ENCODE peak calls at places on chromosomes 4 and X, in four cellular contexts. One of them, this sample, is unnamed.

GRCh38 chrX:13252726-13253125 is 67.1 kb downstream of the ATXN3L start:
- DNase-seq in transverse colon: no peak
- DNase-seq in lower leg skin: no peak
- DNase-seq in GM20000: no peak
- DNase-seq in this sample: no peak

GRCh38 chrX:63656871-63657580 is 128.0 kb downstream of the ARHGEF9 start:
- DNase-seq in transverse colon: no peak
- DNase-seq in lower leg skin: no peak
- DNase-seq in GM20000: no peak
- DNase-seq in this sample: no peak

GRCh38 chrX:47608130-47608810 is 11.4 kb downstream of the SYN1 start:
- DNase-seq in transverse colon: no peak
- DNase-seq in lower leg skin: no peak
- DNase-seq in GM20000: no peak
- DNase-seq in this sample: no peak

GRCh38 chrX:40169193-40170086 is 71.7 kb upstream of the BCOR start:
- DNase-seq in transverse colon: peak
- DNase-seq in lower leg skin: no peak
- DNase-seq in GM20000: peak
- DNase-seq in this sample: no peak

GRCh38 chr4:129172181-129172580 is 76.2 kb downstream of the C4orf33 start:
- DNase-seq in transverse colon: no peak
- DNase-seq in lower leg skin: no peak
- DNase-seq in GM20000: no peak
- DNase-seq in this sample: no peak

GRCh38 chr4:132548463-132548862 is 600.6 kb upstream of the PCDH10 start:
- DNase-seq in transverse colon: no peak
- DNase-seq in lower leg skin: no peak
- DNase-seq in GM20000: no peak
- DNase-seq in this sample: no peak

GRCh38 chr4:8772499-8773123 is 99.0 kb downstream of the HMX1 start:
- DNase-seq in transverse colon: no peak
- DNase-seq in lower leg skin: no peak
- DNase-seq in GM20000: no peak
- DNase-seq in this sample: no peak

GRCh38 chrX:41236629-41237028 is 97.3 kb upstream of the DDX3X start:
- DNase-seq in transverse colon: no peak
- DNase-seq in lower leg skin: no peak
- DNase-seq in GM20000: peak
- DNase-seq in this sample: no peak

GRCh38 chr4:57098945-57099344 is 11.2 kb downstream of the IGFBP7 start:
- DNase-seq in transverse colon: no peak
- DNase-seq in lower leg skin: no peak
- DNase-seq in GM20000: no peak
- DNase-seq in this sample: no peak

GRCh38 chr4:71257761-71258160 is 81.1 kb upstream of the SLC4A4 start:
- DNase-seq in transverse colon: no peak
- DNase-seq in lower leg skin: no peak
- DNase-seq in GM20000: no peak
- DNase-seq in this sample: no peak

GRCh38 chr4:156321203-156321602 is 367.5 kb upstream of the CTSO start:
- DNase-seq in transverse colon: no peak
- DNase-seq in lower leg skin: no peak
- DNase-seq in GM20000: no peak
- DNase-seq in this sample: no peak

GRCh38 chr4:76251448-76252270 is at the start of gene FAM47E:
- DNase-seq in transverse colon: peak
- DNase-seq in lower leg skin: no peak
- DNase-seq in GM20000: peak
- DNase-seq in this sample: peak
- TF ChIP-seq CTCF in transverse colon: peak
- TF ChIP-seq CTCF in lower leg skin: no peak
- TF ChIP-seq CTCF in GM20000: peak
- TF ChIP-seq CTCF in this sample: peak

DNA sequence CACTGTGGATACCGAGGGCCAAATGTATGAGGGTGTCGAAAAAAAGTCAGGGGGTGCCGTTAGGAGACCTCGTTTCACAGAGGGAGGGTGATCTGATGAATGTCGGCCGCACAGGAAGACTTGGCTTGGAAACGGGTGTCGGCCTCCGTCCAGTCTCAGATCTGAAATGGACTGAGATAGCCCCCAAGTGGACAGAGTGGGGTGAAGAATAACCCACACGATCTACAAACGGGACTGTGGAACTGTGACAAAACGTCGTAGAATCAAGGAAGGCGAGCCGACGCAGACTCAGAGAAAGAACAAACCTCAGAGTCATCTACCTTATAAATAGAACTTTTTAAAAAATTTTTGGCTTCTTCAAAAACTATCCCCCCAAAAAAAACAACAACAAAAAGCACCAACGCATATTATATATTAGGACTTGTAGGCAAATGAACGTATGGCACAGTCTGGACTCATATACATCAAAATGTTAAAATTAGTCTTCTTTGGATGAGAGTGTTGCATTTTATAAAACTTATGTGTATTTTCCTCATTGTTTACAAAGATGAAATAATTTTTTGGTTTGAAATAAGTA is 63.8 kb upstream of the IRF2 start:
- DNase-seq in transverse colon: peak
- DNase-seq in lower leg skin: peak
- DNase-seq in GM20000: peak
- DNase-seq in this sample: no peak
- TF ChIP-seq CTCF in transverse colon: peak
- TF ChIP-seq CTCF in lower leg skin: peak
- TF ChIP-seq CTCF in GM20000: peak
- TF ChIP-seq CTCF in this sample: peak

GRCh38 chrX:123450217-123450616 is 266.1 kb downstream of the GRIA3 start:
- DNase-seq in transverse colon: no peak
- DNase-seq in lower leg skin: no peak
- DNase-seq in GM20000: peak
- DNase-seq in this sample: no peak
- TF ChIP-seq CTCF in transverse colon: no peak
- TF ChIP-seq CTCF in lower leg skin: no peak
- TF ChIP-seq CTCF in GM20000: peak
- TF ChIP-seq CTCF in this sample: peak

GRCh38 chrX:82934980-82935379 is 573.1 kb upstream of the POU3F4 start:
- DNase-seq in transverse colon: no peak
- DNase-seq in lower leg skin: no peak
- DNase-seq in GM20000: no peak
- DNase-seq in this sample: no peak
- TF ChIP-seq CTCF in transverse colon: no peak
- TF ChIP-seq CTCF in lower leg skin: no peak
- TF ChIP-seq CTCF in GM20000: no peak
- TF ChIP-seq CTCF in this sample: no peak

GRCh38 chrX:104270916-104271512 is 16.3 kb upstream of the ESX1 start:
- DNase-seq in transverse colon: peak
- DNase-seq in lower leg skin: peak
- DNase-seq in GM20000: no peak
- DNase-seq in this sample: no peak
- TF ChIP-seq CTCF in transverse colon: peak
- TF ChIP-seq CTCF in lower leg skin: no peak
- TF ChIP-seq CTCF in GM20000: peak
- TF ChIP-seq CTCF in this sample: peak